ENCODE peak calls at places on chromosomes 11 and 22, in six cellular contexts. T is H54, B is HCT116, O is H1, W is spleen, C is uterus. M is an unnamed sample.

GRCh38 chr22:45196926-45197605 is 33.3 kb downstream of the NUP50 start:
- DNase-seq in T (no peak), B (no peak), O (peak; percentile 45), W (peak; percentile 64), C (no peak), M (no peak)

GRCh38 chr22:24894220-24894975 is 52.1 kb downstream of the LHFPL7 start:
- DNase-seq in W (no peak), O (no peak), B (peak; percentile 89), T (peak; percentile 76), C (peak; percentile 84), M (peak; percentile 63)

GRCh38 chr11:34609850-34610249 is 11.0 kb upstream of the EHF start:
- DNase-seq in B (no peak), T (no peak), C (no peak), O (no peak), W (no peak), M (no peak)

GRCh38 chr22:20571531-20572007 is 64.2 kb downstream of the MED15 start:
- DNase-seq in B (no peak), W (peak; percentile 89), T (no peak), O (peak; percentile 85), C (peak; percentile 44), M (no peak)

GRCh38 chr22:47452184-47452583 is 689.7 kb downstream of the TBC1D22A start:
- DNase-seq in T (peak; percentile 44), W (no peak), B (peak; percentile 68), C (no peak), O (no peak), M (no peak)

GRCh38 chr11:76880314-76880713 is 19.6 kb downstream of the ACER3 start:
- DNase-seq in W (no peak), O (no peak), B (no peak), T (no peak), C (no peak), M (no peak)

GRCh38 chr11:6576471-6577373 is 26.7 kb downstream of the RRP8 start:
- DNase-seq in B (no peak), W (no peak), T (no peak), O (peak; percentile 26), C (peak; percentile 48), M (no peak)

GRCh38 chr11:67283490-67283963 is 5.6 kb upstream of the ANKRD13D start:
- DNase-seq in W (peak; percentile 83), B (no peak), T (no peak), O (no peak), C (no peak), M (no peak)

GRCh38 chr22:19115628-19116027 is 6.6 kb downstream of the DGCR2 start:
- DNase-seq in T (no peak), C (no peak), O (no peak), B (no peak), W (no peak), M (no peak)

GRCh38 chr11:49505231-49505630 is 296.8 kb upstream of the FOLH1 start:
- DNase-seq in O (no peak), B (no peak), C (no peak), W (no peak), T (no peak), M (no peak)

GRCh38 chr22:33247758-33248157 is 189.6 kb upstream of the SYN3 start:
- DNase-seq in B (no peak), W (no peak), O (no peak), C (no peak), T (no peak), M (no peak)

GRCh38 chr22:25929479-25929878 is 187.5 kb downstream of the MYO18B start:
- DNase-seq in W (no peak), C (no peak), T (no peak), B (no peak), O (no peak), M (no peak)

GRCh38 chr11:10934293-10934850 is 76.5 kb upstream of the ZBED5 start:
- DNase-seq in W (no peak), C (no peak), T (no peak), O (no peak), B (peak; percentile 35), M (no peak)

GRCh38 chr22:21865041-21865440 is 2.4 kb downstream of the MAPK1 start:
- DNase-seq in B (no peak), W (no peak), O (no peak), T (no peak), C (peak; percentile 49), M (peak; percentile 77)

GRCh38 chr11:72778535-72779494 is 15.0 kb downstream of the STARD10 start:
- DNase-seq in T (no peak), B (no peak), W (no peak), C (no peak), O (no peak), M (no peak)

GRCh38 chr11:12680246-12680939 is 6.2 kb downstream of the TEAD1 start:
- DNase-seq in O (peak; percentile 88), B (no peak), W (no peak), C (peak; percentile 87), T (no peak), M (peak; percentile 90)

GRCh38 chr11:75743711-75744563 is 24.6 kb upstream of the DGAT2 start:
- DNase-seq in C (no peak), T (no peak), W (no peak), O (no peak), B (no peak), M (no peak)

GRCh38 chr11:12761029-12761428 is 86.8 kb downstream of the TEAD1 start:
- DNase-seq in T (no peak), C (no peak), O (no peak), B (peak; percentile 12), W (no peak), M (no peak)

GRCh38 chr11:55669376-55669775 is 7.4 kb downstream of the OR4C6 start:
- DNase-seq in C (no peak), T (no peak), B (no peak), O (no peak), W (no peak), M (no peak)

GRCh38 chr11:105269862-105270261 is 130.3 kb upstream of the CARD18 start:
- DNase-seq in W (no peak), T (no peak), C (no peak), B (no peak), O (no peak), M (no peak)

GRCh38 chr11:44097821-44098220 is 2.3 kb downstream of the EXT2 start:
- DNase-seq in T (no peak), O (no peak), W (no peak), B (no peak), C (no peak), M (no peak)

GRCh38 chr11:13216019-13217006 is 61.3 kb upstream of the BMAL1 start:
- DNase-seq in W (no peak), C (no peak), O (peak; percentile 56), T (peak; percentile 84), B (peak; percentile 94), M (no peak)

GRCh38 chr11:22479986-22480740 is 142.0 kb downstream of the SLC17A6 start:
- DNase-seq in B (no peak), C (no peak), O (no peak), W (no peak), T (no peak), M (no peak)

GRCh38 chr11:68031136-68031459 is 617 bp downstream of the NDUFS8 start:
- DNase-seq in B (no peak), O (no peak), C (no peak), T (no peak), W (no peak), M (no peak)

GRCh38 chr11:32304521-32304920 is 130.8 kb downstream of the WT1 start:
- DNase-seq in T (no peak), C (no peak), W (no peak), O (no peak), B (no peak), M (peak; percentile 81)

GRCh38 chr11:32302826-32303225 is 132.5 kb downstream of the WT1 start:
- DNase-seq in W (no peak), O (no peak), C (no peak), B (no peak), T (no peak), M (no peak)

GRCh38 chr11:32307449-32307848 is 127.9 kb downstream of the WT1 start:
- DNase-seq in T (no peak), W (no peak), C (no peak), O (no peak), B (no peak), M (no peak)

GRCh38 chr11:32307921-32308320 is 127.4 kb downstream of the WT1 start:
- DNase-seq in C (no peak), B (no peak), T (no peak), O (no peak), W (no peak), M (no peak)

GRCh38 chr11:32305460-32305859 is 129.9 kb downstream of the WT1 start:
- DNase-seq in W (no peak), C (no peak), O (no peak), T (no peak), B (no peak), M (no peak)
- TF ChIP-seq POLR2A in W (no peak), C (no peak), O (no peak), T (no peak), B (no peak), M (no peak)

GRCh38 chr11:93861808-93862207 is 11.4 kb upstream of the VSTM5 start:
- DNase-seq in C (no peak), T (no peak), O (no peak), W (no peak), B (no peak), M (peak; percentile 47)
- TF ChIP-seq POLR2A in C (no peak), T (no peak), O (no peak), W (no peak), B (no peak), M (no peak)

GRCh38 chr22:42686756-42687491 is 33.7 kb downstream of the A4GALT start:
- DNase-seq in W (no peak), B (no peak), T (no peak), C (no peak), O (no peak), M (no peak)

GRCh38 chr22:42683599-42684283 is 34.5 kb upstream of the CYB5R3 start:
- DNase-seq in C (peak; percentile 86), B (no peak), O (no peak), W (no peak), T (no peak), M (no peak)

GRCh38 chr22:42684462-42685195 is 35.4 kb upstream of the CYB5R3 start:
- DNase-seq in C (peak; percentile 65), O (no peak), T (no peak), W (no peak), B (no peak), M (peak; percentile 82)

GRCh38 chr22:42688241-42688913 is 32.3 kb downstream of the A4GALT start:
- DNase-seq in C (peak; percentile 97), B (no peak), O (no peak), T (peak; percentile 36), W (no peak), M (peak; percentile 89)

GRCh38 chr22:42685941-42686666 is 34.6 kb downstream of the A4GALT start:
- DNase-seq in T (no peak), W (no peak), C (peak; percentile 51), O (no peak), B (no peak), M (peak; percentile 37)
- TF ChIP-seq POLR2A in T (no peak), W (no peak), C (no peak), O (no peak), B (no peak), M (no peak)

DNA sequence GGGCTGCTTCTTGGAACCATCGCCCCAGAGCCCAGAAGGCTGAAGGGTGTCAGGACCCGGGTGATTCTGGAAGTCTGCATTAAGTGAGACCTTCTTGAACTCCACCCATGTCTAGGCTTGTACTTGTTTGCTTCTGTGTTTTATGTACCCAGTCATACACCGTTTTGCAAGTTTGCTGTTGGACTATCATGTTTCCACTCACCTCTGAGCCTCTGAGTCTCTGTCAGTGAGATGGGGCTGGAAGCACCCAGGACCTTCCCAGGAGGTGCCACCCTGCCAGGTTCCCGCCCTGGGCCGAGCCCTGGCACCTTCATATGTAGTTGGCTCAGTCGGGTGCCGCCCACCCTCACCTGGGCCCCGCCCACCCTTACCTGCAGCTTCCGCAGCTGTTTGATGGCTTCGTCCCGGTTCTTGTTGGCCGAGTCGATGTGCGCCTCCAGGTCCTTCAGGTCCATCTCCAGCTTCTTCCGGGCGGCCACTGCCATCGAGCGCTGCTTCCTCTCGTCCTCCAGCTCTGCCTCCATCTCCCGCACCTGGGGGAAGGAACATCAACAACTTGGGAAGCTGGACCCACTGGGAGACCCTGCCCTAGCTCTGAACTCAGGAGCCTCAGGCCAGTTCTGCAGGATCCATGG is 35.1 kb downstream of the APOL1 start:
- DNase-seq in B (no peak), C (no peak), O (no peak), W (peak; percentile 70), T (no peak), M (no peak)
- TF ChIP-seq POLR2A in B (no peak), C (no peak), O (no peak), W (no peak), T (no peak), M (no peak)